ENCODE peak calls at places on chromosomes 11 and 22, in ten cellular contexts. G is uterus; H is HL-60; C is H1; T is GM23248; L is heart right ventricle; P is naive thymus-derived CD4-positive, alpha-beta T cell; R is colonic mucosa; O is AG04450; I is neuronal stem cell. Y is an unnamed sample. For H3K27me3, the result is how much of the 10 kb centered on the place peaks cover.

GRCh38 chr22:38700271-38700788 is 413 bp downstream of the JOSD1 start:
- DNase-seq in G (no peak), H (peak), C (no peak), T (peak), L (peak), P (peak), R (peak), O (no peak), I (no peak), Y (peak)

GRCh38 chr11:129191649-129192048 is 476 bp downstream of the ARHGAP32 start:
- DNase-seq in G (no peak), H (no peak), C (no peak), T (no peak), L (no peak), P (no peak), R (peak), O (no peak), I (no peak), Y (no peak)

GRCh38 chr22:50299724-50300619 is 7.5 kb downstream of the PLXNB2 start:
- DNase-seq in G (no peak), H (no peak), C (peak), T (peak), L (no peak), P (no peak), R (peak), O (no peak), I (no peak), Y (no peak)

GRCh38 chr11:102322560-102322959 is 5.3 kb downstream of the BIRC3 start:
- DNase-seq in G (no peak), H (no peak), C (no peak), T (peak), L (no peak), P (no peak), R (no peak), O (no peak), I (no peak), Y (no peak)

GRCh38 chr22:43880743-43881055 is 11.1 kb downstream of the PNPLA5 start:
- DNase-seq in G (no peak), H (no peak), C (no peak), T (no peak), L (no peak), P (no peak), R (no peak), O (no peak), I (no peak), Y (no peak)

GRCh38 chr22:36160499-36160942 is at the start of gene APOL3:
- DNase-seq in G (peak), H (no peak), C (no peak), T (peak), L (peak), P (peak), R (peak), O (no peak), I (no peak), Y (no peak)

GRCh38 chr22:24523873-24524272 is 28.7 kb downstream of the UPB1 start:
- DNase-seq in G (no peak), H (no peak), C (no peak), T (peak), L (no peak), P (no peak), R (no peak), O (no peak), I (no peak), Y (no peak)

GRCh38 chr11:122852071-122852831 is 14.0 kb downstream of the CRTAM start:
- DNase-seq in G (no peak), H (no peak), C (no peak), T (peak), L (no peak), P (peak), R (no peak), O (no peak), I (no peak), Y (no peak)

GRCh38 chr11:7597620-7598019 is 75.7 kb downstream of the CYB5R2 start:
- DNase-seq in G (no peak), H (no peak), C (no peak), T (no peak), L (no peak), P (no peak), R (peak), O (no peak), I (no peak), Y (no peak)

GRCh38 chr11:102286292-102286691 is 31.0 kb upstream of the BIRC3 start:
- DNase-seq in G (no peak), H (no peak), C (no peak), T (no peak), L (no peak), P (no peak), R (no peak), O (no peak), I (no peak), Y (no peak)

GRCh38 chr22:20201837-20202392 is 51.1 kb upstream of the CCDC188 start:
- DNase-seq in G (no peak), H (no peak), C (no peak), T (no peak), L (no peak), P (no peak), R (no peak), O (no peak), I (no peak), Y (no peak)

GRCh38 chr22:23121026-23121823 is 20.6 kb downstream of the RSPH14 start:
- DNase-seq in G (no peak), H (no peak), C (no peak), T (peak), L (no peak), P (no peak), R (no peak), O (no peak), I (no peak), Y (no peak)

GRCh38 chr11:90288207-90288821 is 65.5 kb upstream of the CHORDC1 start:
- DNase-seq in G (no peak), H (no peak), C (no peak), T (peak), L (no peak), P (no peak), R (no peak), O (no peak), I (peak), Y (no peak)

DNA sequence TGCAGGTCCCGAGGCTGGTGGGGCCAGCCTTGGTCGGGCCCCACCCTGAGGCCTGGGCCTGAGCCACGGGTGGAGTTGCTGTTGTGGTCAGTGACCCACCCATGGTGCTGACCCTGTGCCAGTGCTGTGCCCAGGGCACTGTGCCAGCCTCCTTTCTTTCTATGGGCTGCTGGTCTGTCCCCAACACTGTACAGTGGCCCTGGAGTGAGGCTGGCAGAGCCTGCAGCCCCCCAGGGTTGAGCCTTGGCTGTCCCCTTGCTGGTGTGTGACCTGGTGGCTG is 1235.7 kb downstream of the BRD1 start:
- DNase-seq in G (no peak), H (no peak), C (no peak), T (no peak), L (no peak), P (no peak), R (no peak), O (no peak), I (no peak), Y (no peak)
- H3K4me3 ChIP-seq in G (no peak), H (no peak), C (no peak), T (no peak), L (no peak), P (no peak), R (no peak), O (no peak), I (no peak), Y (no peak)

GRCh38 chr11:64597671-64598101 is 6.7 kb downstream of the SLC22A12 start:
- DNase-seq in G (no peak), H (no peak), C (no peak), T (no peak), L (no peak), P (no peak), R (no peak), O (no peak), I (no peak), Y (no peak)

GRCh38 chr11:64600281-64600992 is 9.4 kb downstream of the SLC22A12 start:
- DNase-seq in G (no peak), H (no peak), C (no peak), T (no peak), L (no peak), P (no peak), R (no peak), O (no peak), I (no peak), Y (no peak)

GRCh38 chr11:64598106-64598796 is 7.2 kb downstream of the SLC22A12 start:
- DNase-seq in G (no peak), H (no peak), C (no peak), T (no peak), L (no peak), P (no peak), R (no peak), O (no peak), I (no peak), Y (no peak)

GRCh38 chr11:64598797-64599697 is 8.0 kb downstream of the SLC22A12 start:
- DNase-seq in G (no peak), H (no peak), C (no peak), T (no peak), L (no peak), P (no peak), R (no peak), O (no peak), I (no peak), Y (no peak)

DNA sequence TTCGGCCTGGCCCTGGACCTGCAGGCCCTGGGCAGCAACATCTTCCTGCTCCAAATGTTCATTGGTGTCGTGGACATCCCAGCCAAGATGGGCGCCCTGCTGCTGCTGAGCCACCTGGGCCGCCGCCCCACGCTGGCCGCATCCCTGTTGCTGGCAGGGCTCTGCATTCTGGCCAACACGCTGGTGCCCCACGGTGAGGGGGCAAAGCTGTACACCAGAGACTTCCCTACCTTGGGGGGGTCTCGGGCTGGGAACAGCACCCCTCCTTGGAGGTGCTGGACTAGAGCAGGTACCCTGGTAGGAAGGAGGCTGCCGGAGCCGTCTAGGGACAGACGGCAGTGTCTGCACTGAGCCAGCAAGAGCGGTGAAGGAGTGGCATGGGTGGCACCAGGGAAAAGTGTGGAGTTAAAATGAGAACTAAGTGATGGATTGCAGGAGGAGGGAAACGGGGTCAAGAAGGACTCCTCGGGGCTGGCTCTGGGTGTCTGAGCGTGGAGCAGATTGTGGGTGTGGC is 8.7 kb downstream of the SLC22A12 start:
- DNase-seq in G (no peak), H (no peak), C (no peak), T (no peak), L (no peak), P (no peak), R (no peak), O (no peak), I (no peak), Y (no peak)
- H3K27me3 ChIP-seq in G (under half), H (under half), C (under half), T (under half), L (under half), P (under half), R (under half), O (under half), I (under half), Y (under half)

GRCh38 chr11:63872833-63873201 is 33.9 kb downstream of the MARK2 start:
- DNase-seq in G (no peak), H (no peak), C (no peak), T (no peak), L (no peak), P (no peak), R (no peak), O (no peak), I (no peak), Y (no peak)
- H3K27ac ChIP-seq in G (peak), H (no peak), C (no peak), T (no peak), L (peak), P (no peak), R (peak), O (no peak), I (no peak), Y (no peak)

DNA sequence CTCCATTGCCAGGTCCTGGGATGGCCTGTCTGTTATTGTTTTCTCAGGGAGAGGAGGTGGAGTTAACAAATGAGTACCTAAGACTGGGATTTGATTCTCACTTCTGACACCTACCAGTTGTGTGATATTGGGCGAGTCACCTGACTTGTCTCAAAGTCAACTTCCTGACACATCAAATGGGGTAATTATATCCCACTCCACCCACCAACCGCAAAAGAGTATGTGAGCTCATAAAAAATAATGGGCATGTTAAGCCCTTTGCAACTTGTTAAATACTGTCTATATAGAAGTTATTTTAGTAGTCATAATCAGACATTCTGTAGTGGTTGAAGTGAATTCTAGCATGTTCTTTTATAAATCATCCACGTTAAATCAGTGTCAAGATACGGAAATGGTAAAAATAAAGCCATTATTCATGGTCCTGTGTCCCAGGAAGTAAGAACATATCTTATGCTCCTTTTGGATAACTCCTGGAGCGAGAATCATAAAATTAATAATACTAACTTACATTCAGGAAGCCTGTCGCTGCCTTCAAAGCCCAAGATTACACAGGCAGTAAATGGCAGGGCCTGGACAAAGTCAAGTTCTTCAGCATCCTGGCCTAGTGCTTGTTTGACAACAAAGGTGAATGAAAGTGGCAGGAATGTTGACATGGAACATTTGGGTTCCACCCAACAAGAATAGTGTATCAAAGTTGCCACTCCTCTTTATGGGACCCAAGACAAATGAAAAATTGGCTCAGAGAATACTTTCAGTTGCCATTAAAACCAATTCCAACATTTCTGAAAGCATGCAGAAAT is 54.3 kb downstream of the SYTL2 start:
- DNase-seq in G (no peak), H (no peak), C (no peak), T (no peak), L (no peak), P (peak), R (peak), O (no peak), I (no peak), Y (no peak)
- H3K4me3 ChIP-seq in G (no peak), H (no peak), C (no peak), T (no peak), L (no peak), P (peak), R (no peak), O (no peak), I (no peak), Y (no peak)

DNA sequence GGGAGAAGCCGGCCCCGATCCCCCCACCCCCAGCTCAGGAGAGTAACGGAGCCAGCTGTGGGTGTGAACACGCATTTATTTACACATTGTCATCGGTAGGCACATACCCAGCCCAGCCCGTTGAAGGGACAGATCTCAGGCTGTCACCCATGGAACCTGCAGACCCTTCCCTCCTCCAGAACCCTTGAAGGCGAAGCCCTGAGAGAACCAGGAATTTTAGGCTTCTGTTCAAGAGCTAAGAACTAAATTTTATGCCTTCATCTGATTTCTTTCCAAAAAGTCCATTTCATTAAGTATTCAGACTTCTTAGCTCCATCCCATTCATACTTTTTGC is 379 bp upstream of the BRMS1 start:
- DNase-seq in G (no peak), H (no peak), C (no peak), T (no peak), L (no peak), P (no peak), R (no peak), O (no peak), I (no peak), Y (no peak)
- H3K27me3 ChIP-seq in G (under half), H (under half), C (under half), T (under half), L (under half), P (under half), R (under half), O (under half), I (under half), Y (under half)

GRCh38 chr11:33329705-33330329 is 72.6 kb downstream of the HIPK3 start:
- DNase-seq in G (no peak), H (peak), C (no peak), T (peak), L (peak), P (peak), R (peak), O (peak), I (no peak), Y (no peak)

GRCh38 chr11:33339247-33339646 is 82.1 kb downstream of the HIPK3 start:
- DNase-seq in G (no peak), H (no peak), C (no peak), T (no peak), L (no peak), P (no peak), R (no peak), O (no peak), I (no peak), Y (no peak)

GRCh38 chr11:33334627-33335026 is 77.4 kb downstream of the HIPK3 start:
- DNase-seq in G (no peak), H (no peak), C (no peak), T (peak), L (no peak), P (no peak), R (no peak), O (no peak), I (no peak), Y (no peak)
- H3K27ac ChIP-seq in G (no peak), H (no peak), C (no peak), T (no peak), L (no peak), P (no peak), R (no peak), O (no peak), I (no peak), Y (no peak)

DNA sequence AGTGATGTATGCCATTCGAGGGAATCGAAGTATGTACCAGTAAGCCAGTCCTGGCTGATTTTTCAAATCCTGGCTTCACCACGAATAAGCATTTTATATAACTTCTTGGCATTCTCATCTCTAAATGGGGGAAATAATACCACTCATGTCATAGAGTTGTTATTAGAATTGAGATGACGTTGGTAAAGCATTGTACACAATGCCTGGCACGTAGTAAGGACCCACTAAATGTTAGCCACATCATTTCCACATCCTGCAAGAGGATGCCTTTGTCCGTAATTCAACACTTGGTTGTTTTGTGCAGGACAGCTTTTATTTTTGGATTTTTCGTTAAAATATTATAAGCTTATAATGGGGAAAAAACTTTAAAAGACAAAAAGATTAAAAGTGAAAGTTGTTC is 6.1 kb downstream of the DDX25 start:
- DNase-seq in G (no peak), H (no peak), C (no peak), T (no peak), L (no peak), P (no peak), R (no peak), O (no peak), I (no peak), Y (no peak)
- H3K4me3 ChIP-seq in G (no peak), H (no peak), C (no peak), T (no peak), L (no peak), P (no peak), R (no peak), O (no peak), I (no peak), Y (no peak)

DNA sequence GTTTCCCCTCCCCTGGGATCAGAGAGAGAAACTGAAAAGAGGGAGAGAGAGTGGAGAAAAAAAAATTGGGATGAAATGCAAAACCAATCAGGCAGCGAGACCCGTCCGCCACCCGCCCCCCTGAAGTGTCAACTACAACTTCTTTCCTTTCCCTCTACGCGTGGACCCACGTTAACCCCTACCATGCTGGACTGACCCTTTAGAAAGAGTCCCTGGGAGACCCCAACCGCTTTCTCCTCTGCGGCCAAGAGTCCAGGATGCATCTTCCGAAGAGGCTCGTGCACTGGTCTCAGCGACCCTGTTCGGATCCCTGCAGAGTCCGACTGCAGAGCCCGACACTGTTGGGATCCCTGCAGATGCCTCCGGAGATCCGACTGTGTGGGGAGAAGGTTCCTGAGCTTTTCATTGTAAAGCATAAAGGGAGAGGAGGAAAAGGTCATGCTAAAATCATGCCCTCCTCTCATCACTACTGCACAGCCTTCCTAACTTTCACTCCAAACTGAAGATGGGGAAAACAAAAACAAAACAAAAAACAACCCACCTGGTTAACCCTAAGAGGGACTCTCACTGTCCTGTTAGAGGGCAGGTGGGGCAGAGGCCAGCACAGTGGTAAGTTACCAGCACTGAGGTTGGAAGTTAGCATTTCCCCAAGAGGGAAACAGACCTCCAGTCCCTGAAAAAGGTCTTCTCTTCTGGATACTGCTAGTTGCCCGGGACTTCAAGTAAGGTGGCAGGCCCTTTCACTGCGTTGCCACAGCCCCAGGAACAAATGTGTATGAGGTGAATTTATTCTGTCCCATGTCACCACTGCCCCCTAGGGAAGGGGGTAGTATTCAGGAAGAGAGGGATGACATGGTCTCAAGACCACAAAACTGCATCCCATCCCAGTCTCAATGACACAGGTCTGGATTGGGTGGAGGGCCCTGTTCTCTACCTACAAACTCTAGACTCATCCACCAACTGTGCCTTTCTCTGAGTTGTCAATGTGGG is 578 bp upstream of the ADAMTS8 start:
- DNase-seq in G (no peak), H (no peak), C (no peak), T (no peak), L (no peak), P (no peak), R (no peak), O (no peak), I (no peak), Y (no peak)
- H3K27me3 ChIP-seq in G (under half), H (under half), C (under half), T (under half), L (under half), P (under half), R (under half), O (half or more), I (under half), Y (under half)

DNA sequence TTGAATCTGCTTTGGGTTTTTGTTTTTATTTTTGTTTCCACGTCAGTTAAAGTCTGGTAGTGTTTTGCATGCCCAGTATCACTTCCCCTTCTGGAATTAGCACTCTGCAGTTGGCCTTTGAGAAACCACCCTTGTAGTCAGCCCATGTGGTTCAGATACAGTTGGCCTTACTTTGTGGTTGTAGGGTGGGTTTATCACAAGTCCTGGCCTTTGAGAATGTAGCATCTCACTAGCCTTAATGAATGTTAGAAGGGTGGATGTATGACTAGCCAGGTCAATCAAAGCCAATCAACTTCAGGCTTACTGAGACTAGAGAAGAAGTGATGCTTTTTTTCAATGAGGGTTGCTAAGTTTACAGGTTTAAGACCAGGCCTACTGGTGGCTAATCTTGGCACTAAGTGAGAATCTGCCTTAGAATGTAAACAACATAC is 19.8 kb downstream of the ARL14EP start:
- DNase-seq in G (no peak), H (no peak), C (no peak), T (no peak), L (no peak), P (no peak), R (no peak), O (no peak), I (no peak), Y (no peak)
- H3K27ac ChIP-seq in G (no peak), H (no peak), C (no peak), T (no peak), L (no peak), P (no peak), R (no peak), O (no peak), I (no peak), Y (no peak)

GRCh38 chr11:36594316-36594989 is at the start of gene IFTAP:
- DNase-seq in G (peak), H (peak), C (peak), T (peak), L (peak), P (peak), R (peak), O (peak), I (peak), Y (peak)
- H3K4me3 ChIP-seq in G (peak), H (peak), C (peak), T (peak), L (peak), P (peak), R (peak), O (peak), I (peak), Y (peak)

Y was measured in SJSA1.